ENCODE peak calls at places on chromosomes 11 and 22, in seven cellular contexts. H is fibroblast of the aortic adventitia, B is SJSA1, C is cardiac fibroblast, G is thoracic aorta, N is HepG2, D is kidney. J is an unnamed sample.
A peak's percentile ranks its signal among the peaks of the same experiment; 100 is the strongest.

GRCh38 chr11:130042093-130042591 is 27.6 kb upstream of the APLP2 start:
- DNase-seq in H (peak; percentile 89), B (no peak), C (peak; percentile 99), G (no peak), N (peak; percentile 85), D (peak; percentile 67), J (peak; percentile 96)

GRCh38 chr22:18122254-18122554 is 11.6 kb downstream of the TUBA8 start:
- DNase-seq in H (no peak), B (no peak), C (no peak), G (no peak), N (no peak), D (no peak), J (no peak)

GRCh38 chr11:78685156-78685555 is 110.5 kb upstream of the NARS2 start:
- DNase-seq in H (no peak), B (no peak), C (no peak), G (no peak), N (no peak), D (no peak), J (no peak)

GRCh38 chr11:104159356-104159755 is 4.6 kb downstream of the PDGFD start:
- DNase-seq in H (no peak), B (no peak), C (no peak), G (no peak), N (no peak), D (no peak), J (peak; percentile 58)

GRCh38 chr11:120820040-120820439 is 203.9 kb upstream of the TBCEL start:
- DNase-seq in H (no peak), B (no peak), C (no peak), G (no peak), N (no peak), D (no peak), J (no peak)

GRCh38 chr11:97332271-97332670 is 942.5 kb downstream of the JRKL start:
- DNase-seq in H (no peak), B (no peak), C (no peak), G (no peak), N (no peak), D (no peak), J (no peak)

GRCh38 chr11:76025068-76025467 is 181.2 kb downstream of the WNT11 start:
- DNase-seq in H (peak; percentile 91), B (no peak), C (peak; percentile 85), G (no peak), N (no peak), D (no peak), J (peak; percentile 95)

GRCh38 chr11:112655386-112655785 is 305.8 kb upstream of the NCAM1 start:
- DNase-seq in H (peak; percentile 97), B (no peak), C (peak; percentile 65), G (peak; percentile 45), N (no peak), D (peak; percentile 92), J (peak; percentile 73)

GRCh38 chr22:37412445-37413250 is 14.6 kb downstream of the ELFN2 start:
- DNase-seq in H (no peak), B (no peak), C (no peak), G (no peak), N (no peak), D (peak; percentile 66), J (no peak)

GRCh38 chr11:16612801-16613400 is 125.5 kb upstream of the C11orf58 start:
- DNase-seq in H (no peak), B (no peak), C (no peak), G (no peak), N (no peak), D (no peak), J (no peak)

GRCh38 chr22:49968831-49969661 is 8.5 kb downstream of the PIM3 start:
- DNase-seq in H (no peak), B (no peak), C (no peak), G (peak; percentile 1), N (no peak), D (peak; percentile 82), J (no peak)

GRCh38 chr22:40210814-40211213 is 33.1 kb downstream of the TNRC6B start:
- DNase-seq in H (no peak), B (no peak), C (no peak), G (no peak), N (no peak), D (no peak), J (no peak)

GRCh38 chr11:135002236-135002635 is 590.2 kb upstream of the B3GAT1 start:
- DNase-seq in H (no peak), B (no peak), C (no peak), G (no peak), N (no peak), D (no peak), J (no peak)

GRCh38 chr22:19802881-19803735 is 42.5 kb downstream of the TBX1 start:
- DNase-seq in H (no peak), B (no peak), C (no peak), G (no peak), N (no peak), D (peak; percentile 68), J (no peak)

GRCh38 chr22:30890689-30891442 is 77.7 kb downstream of the MORC2 start:
- DNase-seq in H (peak; percentile 30), B (peak; percentile 49), C (peak; percentile 48), G (no peak), N (no peak), D (peak; percentile 77), J (peak; percentile 52)

GRCh38 chr11:128411812-128412211 is 175.5 kb downstream of the ETS1 start:
- DNase-seq in H (no peak), B (no peak), C (no peak), G (no peak), N (no peak), D (no peak), J (no peak)

GRCh38 chr11:126366064-126366822 is 10.8 kb downstream of the ST3GAL4 start:
- DNase-seq in H (no peak), B (no peak), C (no peak), G (no peak), N (no peak), D (peak; percentile 76), J (no peak)

GRCh38 chr22:48536691-48537591 is 1290.7 kb downstream of the BRD1 start:
- DNase-seq in H (no peak), B (no peak), C (no peak), G (peak; percentile 59), N (no peak), D (peak; percentile 87), J (no peak)

GRCh38 chr22:40258463-40259046 is 80.8 kb downstream of the TNRC6B start:
- DNase-seq in H (peak; percentile 20), B (no peak), C (peak; percentile 78), G (no peak), N (no peak), D (no peak), J (peak; percentile 54)

GRCh38 chr11:128153697-128154048 is 433.7 kb downstream of the ETS1 start:
- DNase-seq in H (no peak), B (no peak), C (no peak), G (no peak), N (no peak), D (no peak), J (no peak)

GRCh38 chr11:78860720-78861422 is 286.2 kb upstream of the NARS2 start:
- DNase-seq in H (peak; percentile 53), B (no peak), C (peak; percentile 37), G (no peak), N (no peak), D (no peak), J (peak; percentile 56)

GRCh38 chr11:67293090-67293489 is 4.0 kb downstream of the ANKRD13D start:
- DNase-seq in H (no peak), B (no peak), C (peak; percentile 47), G (no peak), N (no peak), D (no peak), J (peak; percentile 66)

GRCh38 chr22:44994399-44995281 is 15.2 kb downstream of the PHF21B start:
- DNase-seq in H (no peak), B (no peak), C (no peak), G (no peak), N (no peak), D (no peak), J (no peak)

DNA sequence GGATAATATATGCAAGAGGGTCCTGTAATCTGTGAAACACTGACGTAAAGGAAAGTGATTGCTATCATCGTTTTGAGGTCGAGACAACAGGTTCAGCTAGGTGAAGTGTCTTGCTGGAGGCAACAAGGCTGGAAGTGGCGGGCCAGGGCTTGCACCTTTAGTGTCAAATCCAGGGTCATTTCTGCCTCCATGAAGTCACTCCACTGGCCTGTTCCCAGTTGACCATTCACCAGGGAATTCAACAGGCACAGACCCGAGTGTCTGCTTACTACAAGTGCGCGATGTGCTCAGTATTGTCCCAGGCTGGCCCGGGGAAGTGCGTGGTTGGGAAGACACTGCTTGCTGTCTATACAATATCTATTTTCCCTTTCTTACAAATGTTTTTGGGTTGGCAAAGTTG is 225.0 kb downstream of the CEP164 start:
- DNase-seq in H (no peak), B (no peak), C (no peak), G (no peak), N (no peak), D (no peak), J (no peak)
- H3K4me3 ChIP-seq in H (no peak overlapping the region), B (no peak overlapping the region), C (no peak overlapping the region), G (no peak overlapping the region), N (no peak overlapping the region), D (no peak overlapping the region), J (no peak overlapping the region)

GRCh38 chr11:6472934-6473333 is 807 bp downstream of the TRIM3 start:
- DNase-seq in H (no peak), B (no peak), C (no peak), G (no peak), N (no peak), D (no peak), J (no peak)

GRCh38 chr11:6475936-6476335 is 2.2 kb upstream of the TRIM3 start:
- DNase-seq in H (no peak), B (no peak), C (no peak), G (no peak), N (peak; percentile 41), D (no peak), J (no peak)

GRCh38 chr11:6474423-6474792 is 667 bp upstream of the TRIM3 start:
- DNase-seq in H (no peak), B (no peak), C (no peak), G (no peak), N (no peak), D (no peak), J (no peak)

GRCh38 chr11:6474806-6475500 is 1.2 kb upstream of the TRIM3 start:
- DNase-seq in H (no peak), B (no peak), C (no peak), G (no peak), N (no peak), D (no peak), J (no peak)

GRCh38 chr11:6473481-6474422 is at the start of gene TRIM3:
- DNase-seq in H (peak; percentile 80), B (peak; percentile 85), C (peak; percentile 83), G (peak; percentile 77), N (peak; percentile 50), D (peak; percentile 99), J (peak; percentile 91)
- H3K4me3 ChIP-seq in H (peak within 1 kb of the TSS; percentile 93), B (peak within 1 kb of the TSS; percentile 63), C (peak within 1 kb of the TSS; percentile 87), G (peak within 1 kb of the TSS; percentile 94), N (peak within 1 kb of the TSS; percentile 88), D (peak within 1 kb of the TSS; percentile 79), J (peak within 1 kb of the TSS; percentile 84)

DNA sequence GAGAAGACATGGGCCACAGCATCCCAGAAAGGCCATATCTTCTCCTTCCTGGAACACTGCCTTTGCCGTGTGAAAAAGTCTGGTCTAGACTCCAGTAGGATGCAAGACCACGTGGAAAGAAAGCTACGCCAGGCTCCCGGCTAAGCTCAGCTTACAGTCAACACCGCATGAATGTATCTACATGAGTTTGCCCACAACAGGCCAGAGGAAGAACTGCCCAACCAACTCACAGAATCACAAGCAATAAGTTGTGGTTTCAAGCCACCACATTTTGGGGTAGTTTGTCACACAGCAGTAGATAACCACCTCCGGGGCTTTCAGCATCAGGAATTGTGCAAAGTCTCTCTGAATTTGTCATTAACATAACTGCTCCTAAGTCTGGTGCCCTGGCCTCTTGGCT is 27.3 kb downstream of the HSPA8 start:
- DNase-seq in H (no peak), B (no peak), C (no peak), G (no peak), N (no peak), D (no peak), J (no peak)
- H3K4me3 ChIP-seq in H (no peak overlapping the region), B (no peak overlapping the region), C (no peak overlapping the region), G (no peak overlapping the region), N (no peak overlapping the region), D (no peak overlapping the region), J (no peak overlapping the region)

GRCh38 chr11:114088836-114089235 is 29.3 kb downstream of the ZBTB16 start:
- DNase-seq in H (no peak), B (no peak), C (no peak), G (no peak), N (no peak), D (no peak), J (no peak)
- H3K4me3 ChIP-seq in H (no peak overlapping the region), B (no peak overlapping the region), C (no peak overlapping the region), G (no peak overlapping the region), N (no peak overlapping the region), D (no peak overlapping the region), J (no peak overlapping the region)

J was measured in choroid plexus epithelial cell.